ENCODE peak calls at places on chromosomes 16 and 17, in four cellular contexts. J is left lung, H is body of pancreas, P is fibroblast of pulmonary artery. N is an unnamed sample.

GRCh38 chr16:60731329-60731728 is 1304.9 kb downstream of the CDH8 start:
- DNase-seq in J (no peak), H (no peak), P (no peak), N (no peak)

GRCh38 chr16:28609631-28610594 is at the start of gene SULT1A1:
- DNase-seq in J (peak), H (peak), P (peak), N (no peak)

GRCh38 chr16:75027520-75028300 is 28.9 kb downstream of the ZNRF1 start:
- DNase-seq in J (no peak), H (no peak), P (no peak), N (no peak)

GRCh38 chr17:22461460-22462145 is 769.3 kb downstream of the KCNJ18 start:
- DNase-seq in J (no peak), H (no peak), P (no peak), N (no peak)

GRCh38 chr17:57609878-57610270 is 135.2 kb downstream of the CCDC182 start:
- DNase-seq in J (no peak), H (no peak), P (no peak), N (no peak)

GRCh38 chr16:49760815-49761214 is 95.1 kb downstream of the ZNF423 start:
- DNase-seq in J (no peak), H (no peak), P (no peak), N (no peak)

GRCh38 chr16:61580579-61580978 is 455.7 kb downstream of the CDH8 start:
- DNase-seq in J (peak), H (no peak), P (no peak), N (no peak)

GRCh38 chr16:2489581-2489980 is 14.7 kb downstream of the TBC1D24 start:
- DNase-seq in J (no peak), H (no peak), P (no peak), N (no peak)

GRCh38 chr16:72927199-72928088 is 120.5 kb downstream of the ZFHX3 start:
- DNase-seq in J (peak), H (peak), P (peak), N (no peak)
- TF ChIP-seq CTCF in J (no peak), H (no peak), P (no peak), N (no peak)

GRCh38 chr17:44414394-44415155 is 25.1 kb upstream of the ITGA2B start:
- DNase-seq in J (no peak), H (no peak), P (no peak), N (no peak)

GRCh38 chr17:44408786-44409185 is 19.3 kb upstream of the ITGA2B start:
- DNase-seq in J (no peak), H (no peak), P (no peak), N (no peak)

DNA sequence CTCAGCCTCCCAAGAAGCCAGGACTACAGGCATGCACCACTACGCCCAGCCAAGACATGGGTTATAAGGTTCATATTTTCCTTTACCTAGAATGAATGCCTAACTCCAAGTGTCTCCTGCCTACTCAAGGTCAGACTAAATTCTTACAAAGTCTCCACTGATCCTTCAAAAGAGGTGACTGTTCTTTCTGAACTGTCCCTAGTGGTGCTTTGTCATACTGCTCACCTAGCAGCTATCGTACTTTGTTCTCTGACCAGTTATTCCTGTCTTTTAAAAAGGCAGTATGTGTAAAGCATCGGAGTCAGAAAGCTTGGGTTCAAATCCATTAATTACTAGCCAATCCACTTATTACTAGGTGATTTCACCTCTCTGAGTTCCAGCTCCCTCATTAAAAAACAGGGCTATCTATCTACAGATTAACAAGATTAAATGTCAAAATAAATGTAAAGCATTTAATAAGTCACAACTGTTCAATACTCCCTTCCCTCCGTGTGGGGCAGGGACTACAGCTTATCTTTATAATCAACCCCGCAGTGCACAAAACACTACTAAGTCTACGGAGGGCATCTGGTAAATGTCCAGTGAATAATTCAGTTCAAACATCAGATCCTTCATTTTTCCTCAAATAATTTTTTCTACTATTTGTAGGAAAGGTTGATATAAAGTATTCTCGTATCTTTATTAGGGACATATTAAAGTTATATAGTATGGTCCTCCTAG is 20.0 kb upstream of the ITGA2B start:
- DNase-seq in J (no peak), H (no peak), P (no peak), N (no peak)
- TF ChIP-seq CTCF in J (no peak), H (peak), P (no peak), N (no peak)

DNA sequence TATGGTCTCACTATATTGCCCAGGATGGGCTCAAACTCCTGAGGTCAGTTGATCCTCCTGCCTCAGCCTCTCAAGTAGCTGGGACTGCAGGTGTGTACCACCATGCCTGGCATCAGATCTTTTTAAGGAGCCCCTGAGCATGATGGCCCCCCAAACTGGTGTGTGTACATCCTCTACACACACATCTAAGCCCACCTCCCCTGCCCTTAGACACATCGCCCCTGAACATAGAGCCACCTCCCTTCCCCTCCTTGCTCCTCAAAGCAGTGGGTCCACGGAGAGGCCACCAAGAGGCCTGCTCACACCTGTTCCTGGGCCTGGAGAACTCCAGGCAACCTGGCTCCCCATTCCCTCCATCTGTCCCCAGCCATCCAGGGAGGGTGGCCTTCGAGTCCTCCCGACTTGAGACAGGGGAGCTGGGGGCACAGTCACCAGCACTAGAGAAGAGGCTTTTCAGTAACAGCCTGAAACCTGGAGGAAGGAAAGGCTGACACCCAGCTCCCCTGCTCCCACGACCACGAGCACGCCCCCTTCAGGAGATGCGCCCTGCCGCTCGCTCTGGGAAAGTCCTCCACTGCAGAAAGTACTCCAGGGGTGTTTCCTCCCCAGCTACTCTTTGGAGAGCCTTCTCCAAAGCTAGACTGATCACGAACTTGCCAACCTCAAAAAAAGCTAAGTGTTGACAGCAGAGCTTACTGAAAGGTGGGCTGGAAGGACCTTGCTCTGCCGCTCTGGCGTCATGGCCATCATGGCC is 12.6 kb upstream of the PRR29 start:
- DNase-seq in J (peak), H (no peak), P (no peak), N (no peak)
- TF ChIP-seq CTCF in J (no peak), H (no peak), P (no peak), N (no peak)

GRCh38 chr16:87190288-87191240 is 126.6 kb downstream of the C16orf95 start:
- DNase-seq in J (no peak), H (no peak), P (no peak), N (no peak)
- TF ChIP-seq CTCF in J (no peak), H (no peak), P (peak), N (peak)

GRCh38 chr17:32155896-32156295 is 13.6 kb downstream of the RHOT1 start:
- DNase-seq in J (no peak), H (no peak), P (peak), N (no peak)
- TF ChIP-seq CTCF in J (no peak), H (no peak), P (no peak), N (no peak)

GRCh38 chr16:17544785-17545184 is 74.0 kb upstream of the XYLT1 start:
- DNase-seq in J (no peak), H (peak), P (no peak), N (no peak)
- TF ChIP-seq CTCF in J (no peak), H (no peak), P (peak), N (no peak)

GRCh38 chr16:89292443-89293078 is 75.1 kb downstream of the ZNF778 start:
- DNase-seq in J (peak), H (peak), P (no peak), N (no peak)

GRCh38 chr16:89295071-89295900 is 77.8 kb downstream of the ZNF778 start:
- DNase-seq in J (peak), H (no peak), P (no peak), N (no peak)

GRCh38 chr16:89291776-89292175 is 74.3 kb downstream of the ZNF778 start:
- DNase-seq in J (peak), H (no peak), P (no peak), N (no peak)

GRCh38 chr16:89294486-89294885 is 77.0 kb downstream of the ZNF778 start:
- DNase-seq in J (peak), H (no peak), P (no peak), N (no peak)

GRCh38 chr16:89293276-89294143 is 76.0 kb downstream of the ZNF778 start:
- DNase-seq in J (peak), H (no peak), P (no peak), N (no peak)
- TF ChIP-seq CTCF in J (no peak), H (no peak), P (no peak), N (no peak)